ENCODE peak calls at places on chromosomes 2 and 18, in six cellular contexts. R, Y, K, C, F and Q are unnamed samples.

GRCh38 chr2:215712219-215712849 is 276.5 kb upstream of the FN1 start:
- DNase-seq in R (no peak), Y (no peak), K (no peak), C (peak), F (no peak), Q (no peak)

GRCh38 chr2:73952499-73953446 is 26.1 kb downstream of the DGUOK start:
- DNase-seq in R (no peak), Y (peak), K (peak), C (peak), F (no peak), Q (no peak)

GRCh38 chr18:76399613-76400391 is 95.2 kb downstream of the ZNF516 start:
- DNase-seq in R (no peak), Y (no peak), K (no peak), C (no peak), F (no peak), Q (no peak)

GRCh38 chr18:23932385-23933067 is 82.0 kb upstream of the TTC39C start:
- DNase-seq in R (no peak), Y (no peak), K (no peak), C (no peak), F (no peak), Q (no peak)

GRCh38 chr2:54572262-54572635 is 116.1 kb downstream of the SPTBN1 start:
- DNase-seq in R (no peak), Y (no peak), K (peak), C (peak), F (no peak), Q (no peak)

GRCh38 chr18:23225518-23225917 is 90.2 kb downstream of the CABLES1 start:
- DNase-seq in R (no peak), Y (no peak), K (no peak), C (peak), F (no peak), Q (no peak)

GRCh38 chr18:64037812-64038414 is 68.0 kb downstream of the SERPINB8 start:
- DNase-seq in R (no peak), Y (no peak), K (peak), C (peak), F (no peak), Q (no peak)

GRCh38 chr18:3816601-3817363 is 366.8 kb downstream of the TGIF1 start:
- DNase-seq in R (no peak), Y (no peak), K (peak), C (peak), F (no peak), Q (no peak)

GRCh38 chr2:71794611-71795010 is 341.2 kb downstream of the DYSF start:
- DNase-seq in R (no peak), Y (no peak), K (no peak), C (no peak), F (no peak), Q (no peak)

GRCh38 chr2:8893978-8894820 is 56.8 kb upstream of the KIDINS220 start:
- DNase-seq in R (no peak), Y (no peak), K (no peak), C (peak), F (no peak), Q (no peak)

GRCh38 chr18:68803371-68803770 is 5.5 kb downstream of the CCDC102B start:
- DNase-seq in R (peak), Y (peak), K (no peak), C (peak), F (no peak), Q (no peak)

GRCh38 chr18:49691177-49691608 is 122.1 kb downstream of the ACAA2 start:
- DNase-seq in R (no peak), Y (no peak), K (no peak), C (peak), F (no peak), Q (no peak)

DNA sequence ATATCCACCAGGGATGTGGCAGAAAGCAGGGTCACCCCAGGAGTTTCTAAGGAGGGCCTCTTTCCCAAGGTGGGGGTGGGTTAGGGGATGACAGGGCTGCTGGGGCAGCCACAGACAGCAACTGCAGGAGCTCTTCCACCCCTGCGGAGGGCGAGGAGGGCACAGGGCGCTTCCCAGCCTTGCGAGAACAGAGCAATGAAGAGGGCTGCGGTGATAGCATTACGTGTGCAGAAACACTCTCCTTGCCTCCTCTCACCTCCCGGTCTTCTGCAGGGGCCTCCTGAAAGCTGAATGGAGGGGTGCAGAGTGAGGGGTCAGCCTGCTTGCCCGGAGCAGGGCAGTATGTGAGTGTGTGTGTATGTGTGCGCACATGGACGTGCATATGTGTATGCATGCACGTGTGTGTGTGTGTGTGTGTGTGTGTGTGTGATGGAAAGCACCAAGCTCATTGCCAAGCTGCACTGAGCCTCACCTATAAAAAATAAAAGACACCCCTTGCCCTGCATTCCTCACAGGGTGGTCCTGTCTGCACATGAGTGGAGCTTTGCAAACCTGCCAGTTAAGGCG is 29.4 kb upstream of the IL1R2 start:
- DNase-seq in R (no peak), Y (no peak), K (no peak), C (no peak), F (no peak), Q (no peak)
- H3K27ac ChIP-seq in R (no peak), Y (peak), K (peak), C (no peak), F (no peak), Q (no peak)

DNA sequence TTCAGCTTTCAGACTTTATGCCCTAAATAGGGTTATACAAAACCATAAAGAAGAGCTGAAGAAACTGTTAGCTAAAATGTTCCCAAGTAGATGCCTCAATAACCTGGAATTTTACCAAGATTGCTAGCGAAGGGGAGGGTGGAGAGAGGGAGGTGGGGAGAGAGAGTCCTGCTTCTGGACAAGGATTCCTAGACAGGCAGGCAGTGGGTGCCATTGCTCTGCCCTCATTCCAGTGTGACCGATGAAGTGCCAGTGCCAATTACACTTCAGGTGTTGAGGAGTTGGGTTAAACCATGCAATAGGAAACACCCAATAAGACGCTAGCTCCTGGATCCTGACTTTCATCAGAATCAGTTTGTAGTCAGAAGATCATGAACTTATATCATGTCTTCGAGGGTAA is 18.1 kb downstream of the LAPTM4A start:
- DNase-seq in R (no peak), Y (no peak), K (no peak), C (no peak), F (no peak), Q (no peak)
- H3K27ac ChIP-seq in R (no peak), Y (peak), K (no peak), C (peak), F (no peak), Q (no peak)

GRCh38 chr2:197233473-197233872 is 77.1 kb downstream of the ANKRD44 start:
- DNase-seq in R (no peak), Y (no peak), K (no peak), C (no peak), F (no peak), Q (no peak)

GRCh38 chr2:197236159-197236558 is 74.4 kb downstream of the ANKRD44 start:
- DNase-seq in R (no peak), Y (no peak), K (no peak), C (no peak), F (no peak), Q (no peak)

GRCh38 chr2:197236816-197237215 is 73.8 kb downstream of the ANKRD44 start:
- DNase-seq in R (no peak), Y (no peak), K (no peak), C (no peak), F (no peak), Q (no peak)

GRCh38 chr2:197232010-197232409 is 78.6 kb downstream of the ANKRD44 start:
- DNase-seq in R (no peak), Y (no peak), K (no peak), C (no peak), F (no peak), Q (no peak)

DNA sequence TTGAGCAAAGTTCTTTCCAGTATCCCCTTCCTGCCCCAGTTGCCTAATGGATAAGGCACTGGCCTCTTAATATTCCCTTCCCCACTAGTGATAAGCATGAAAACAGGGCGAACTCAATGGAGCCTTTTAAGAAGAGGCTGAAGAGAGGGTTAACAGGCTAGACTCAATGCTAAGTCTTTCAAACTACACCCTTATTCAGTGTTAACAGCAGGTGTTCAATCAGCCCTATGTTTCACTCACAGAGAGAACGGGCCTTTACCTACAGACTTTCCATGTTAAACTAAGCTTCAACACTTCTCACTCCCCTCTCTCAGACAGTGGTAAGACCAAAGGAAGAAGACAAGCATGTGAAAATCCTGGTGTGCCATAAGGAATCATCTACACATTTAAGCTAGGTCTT is 75.8 kb downstream of the ANKRD44 start:
- DNase-seq in R (no peak), Y (no peak), K (no peak), C (no peak), F (no peak), Q (no peak)
- H3K27ac ChIP-seq in R (no peak), Y (no peak), K (no peak), C (no peak), F (no peak), Q (no peak)

GRCh38 chr2:200752835-200753234 is 58.9 kb upstream of the BZW1 start:
- DNase-seq in R (no peak), Y (no peak), K (no peak), C (no peak), F (no peak), Q (no peak)

GRCh38 chr2:200756618-200757321 is 54.9 kb upstream of the BZW1 start:
- DNase-seq in R (no peak), Y (no peak), K (peak), C (peak), F (no peak), Q (no peak)

GRCh38 chr2:200758341-200758740 is 53.4 kb upstream of the BZW1 start:
- DNase-seq in R (no peak), Y (no peak), K (peak), C (no peak), F (no peak), Q (no peak)

GRCh38 chr2:200761168-200761715 is 50.5 kb upstream of the BZW1 start:
- DNase-seq in R (no peak), Y (no peak), K (no peak), C (no peak), F (no peak), Q (no peak)

DNA sequence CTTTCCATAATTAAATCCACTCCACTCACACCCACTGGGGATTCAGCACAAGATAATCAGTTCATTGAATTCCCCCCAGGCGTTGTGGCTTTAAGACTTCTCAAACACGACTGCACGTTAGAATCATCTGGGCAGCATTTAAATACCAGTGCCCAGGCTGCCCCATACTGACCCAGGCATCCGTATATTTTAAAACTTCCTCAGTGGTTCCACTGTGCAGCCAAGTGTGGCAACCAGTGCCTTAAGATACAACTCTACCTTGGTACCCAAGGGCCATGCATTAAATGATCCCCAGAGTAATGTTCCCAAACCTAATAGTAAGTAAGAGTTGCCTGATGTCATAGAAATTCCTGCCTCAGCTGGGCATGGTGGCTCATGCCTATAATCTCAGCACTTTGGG is 54.3 kb upstream of the BZW1 start:
- DNase-seq in R (no peak), Y (no peak), K (peak), C (no peak), F (no peak), Q (no peak)
- H3K27ac ChIP-seq in R (no peak), Y (no peak), K (peak), C (no peak), F (no peak), Q (no peak)

GRCh38 chr2:164600763-164601162 is 20.5 kb downstream of the GRB14 start:
- DNase-seq in R (no peak), Y (no peak), K (no peak), C (no peak), F (no peak), Q (no peak)
- H3K27ac ChIP-seq in R (no peak), Y (no peak), K (no peak), C (no peak), F (no peak), Q (no peak)

DNA sequence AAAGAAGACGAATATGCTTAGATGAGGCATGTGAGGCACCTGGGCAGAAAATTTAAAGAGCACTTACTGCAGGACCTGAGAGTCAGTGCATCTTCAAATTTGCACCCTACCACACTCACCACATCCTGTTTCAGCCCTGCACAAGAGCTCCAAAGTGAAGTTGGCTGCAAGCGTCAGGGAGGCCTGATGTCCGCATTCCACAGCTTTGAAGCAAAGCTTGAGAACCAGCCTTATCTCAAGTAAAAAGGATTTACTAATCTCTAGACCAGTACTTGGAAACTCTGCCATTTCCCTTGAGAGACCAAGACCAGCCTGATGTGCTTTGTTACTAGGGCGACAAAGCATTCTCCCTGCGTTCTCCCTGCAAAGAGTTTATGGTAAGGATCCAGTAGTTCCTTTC is 3.4 kb upstream of the ASNSD1 start:
- DNase-seq in R (peak), Y (peak), K (no peak), C (peak), F (no peak), Q (no peak)
- H3K27ac ChIP-seq in R (peak), Y (peak), K (no peak), C (peak), F (no peak), Q (no peak)

GRCh38 chr2:120323214-120323613 is 22.7 kb upstream of the INHBB start:
- DNase-seq in R (no peak), Y (peak), K (no peak), C (peak), F (no peak), Q (no peak)
- H3K27ac ChIP-seq in R (no peak), Y (no peak), K (no peak), C (no peak), F (no peak), Q (no peak)

DNA sequence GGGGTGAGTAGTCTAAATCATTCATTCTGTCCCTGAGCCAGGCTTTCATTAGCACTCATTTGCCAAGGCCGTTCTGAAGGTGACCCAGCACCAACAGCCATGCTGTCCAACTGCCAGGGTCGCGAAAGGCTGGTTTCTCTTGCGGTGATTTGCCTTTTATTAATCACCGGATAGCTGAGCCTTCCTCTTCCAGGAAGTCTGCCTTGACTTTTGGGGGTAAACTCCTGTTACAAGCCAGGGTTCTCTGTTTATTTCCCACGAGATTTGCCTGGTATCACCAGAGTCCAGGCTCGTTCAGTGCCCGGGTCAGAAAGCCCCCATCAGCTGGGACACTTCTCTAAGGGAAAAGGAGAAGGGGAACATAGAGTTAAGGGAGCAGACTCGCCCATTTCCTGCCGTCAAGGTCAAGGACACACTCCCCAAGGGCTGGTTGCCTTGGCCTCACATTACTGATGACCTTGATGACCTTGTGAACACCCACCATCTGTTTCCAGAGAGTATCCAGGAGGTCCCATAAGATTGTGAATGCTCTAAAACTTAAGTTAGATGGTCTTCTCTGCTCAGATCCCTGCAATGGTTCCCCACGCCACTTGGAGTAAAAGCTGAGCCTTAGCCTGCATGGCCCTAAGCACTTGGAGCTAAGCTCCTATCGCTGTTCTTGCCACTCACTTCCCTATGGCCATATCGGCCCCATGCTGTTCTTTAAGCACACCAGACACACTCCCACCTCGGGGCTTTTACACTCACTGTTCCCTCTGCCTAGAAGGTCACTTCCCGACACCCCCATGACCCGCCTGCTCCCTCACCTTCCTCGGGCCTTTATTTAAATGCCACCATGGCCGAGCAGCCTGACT is 118.0 kb upstream of the STPG4 start:
- DNase-seq in R (no peak), Y (peak), K (no peak), C (no peak), F (no peak), Q (no peak)
- H3K27ac ChIP-seq in R (no peak), Y (peak), K (no peak), C (no peak), F (peak), Q (peak)